ENCODE peak calls at places on chromosomes 11 and 22, in four cellular contexts. U is lower lobe of right lung, D is MM.1S, Y is breast epithelium. R is an unnamed sample.

GRCh38 chr11:14185461-14185860 is 173.5 kb downstream of the RRAS2 start:
- DNase-seq in U (no peak), Y (no peak), D (no peak), R (no peak)

GRCh38 chr11:396511-396947 is 2.5 kb downstream of the PKP3 start:
- DNase-seq in U (peak; percentile 47), Y (no peak), D (no peak), R (no peak)

GRCh38 chr22:46075764-46076531 is 74.4 kb upstream of the PPARA start:
- DNase-seq in D (no peak), U (peak; percentile 32), Y (peak; percentile 52), R (no peak)

GRCh38 chr11:29780756-29781155 is 236.1 kb downstream of the KCNA4 start:
- DNase-seq in U (no peak), Y (no peak), D (no peak), R (no peak)

GRCh38 chr11:118042791-118043190 is 34.1 kb upstream of the TMPRSS4 start:
- DNase-seq in U (no peak), D (no peak), Y (no peak), R (no peak)

GRCh38 chr22:23147632-23148387 is 2.5 kb downstream of the RAB36 start:
- DNase-seq in D (no peak), Y (no peak), U (no peak), R (no peak)

GRCh38 chr11:12413141-12414055 is 36.0 kb downstream of the PARVA start:
- DNase-seq in D (no peak), U (no peak), Y (no peak), R (no peak)

GRCh38 chr11:6351782-6352181 is 31.5 kb upstream of the CAVIN3 start:
- DNase-seq in U (no peak), D (no peak), Y (no peak), R (no peak)

GRCh38 chr11:119591836-119592310 is 137.1 kb downstream of the NECTIN1 start:
- DNase-seq in Y (no peak), U (no peak), D (no peak), R (no peak)

GRCh38 chr22:37133304-37134018 is 16.3 kb downstream of the IL2RB start:
- DNase-seq in U (no peak), Y (no peak), D (no peak), R (no peak)

GRCh38 chr11:3095712-3096361 is 38.6 kb upstream of the CARS1 start:
- DNase-seq in D (no peak), U (peak; percentile 43), Y (peak; percentile 41), R (no peak)

GRCh38 chr22:39083212-39084165 is 6.4 kb downstream of the APOBEC3G start:
- DNase-seq in D (no peak), Y (no peak), U (peak; percentile 26), R (no peak)

GRCh38 chr22:45072322-45072903 is 62.6 kb upstream of the PHF21B start:
- DNase-seq in U (no peak), Y (no peak), D (no peak), R (no peak)

GRCh38 chr11:68828155-68828931 is 13.4 kb downstream of the CPT1A start:
- DNase-seq in Y (no peak), U (peak; percentile 76), D (no peak), R (no peak)

GRCh38 chr11:2137202-2138071 is 1.8 kb downstream of the IGF2 start:
- DNase-seq in Y (no peak), U (peak; percentile 52), D (no peak), R (no peak)

GRCh38 chr22:38228873-38229740 is 27.3 kb downstream of the MAFF start:
- DNase-seq in Y (peak; percentile 78), D (no peak), U (no peak), R (no peak)

GRCh38 chr11:8335186-8335585 is 71.5 kb upstream of the LMO1 start:
- DNase-seq in U (no peak), Y (no peak), D (no peak), R (no peak)

GRCh38 chr11:128026596-128026995 is 560.8 kb downstream of the ETS1 start:
- DNase-seq in D (no peak), Y (no peak), U (no peak), R (no peak)

GRCh38 chr11:109629734-109630133 is 207.7 kb downstream of the C11orf87 start:
- DNase-seq in U (no peak), D (no peak), Y (no peak), R (no peak)

GRCh38 chr22:43176090-43176489 is 10.8 kb downstream of the TTLL12 start:
- DNase-seq in Y (no peak), U (no peak), D (no peak), R (no peak)

GRCh38 chr11:123253223-123253622 is 58.2 kb upstream of the CLMP start:
- DNase-seq in D (no peak), U (no peak), Y (no peak), R (no peak)

GRCh38 chr11:72426054-72426757 is 8.1 kb downstream of the CLPB start:
- DNase-seq in U (no peak), D (no peak), Y (no peak), R (no peak)

GRCh38 chr11:1260023-1260501 is 37.2 kb downstream of the MUC5B start:
- DNase-seq in U (no peak), D (no peak), Y (no peak), R (peak; percentile 39)

GRCh38 chr11:96215094-96215782 is 127.8 kb downstream of the MAML2 start:
- DNase-seq in Y (no peak), D (peak; percentile 86), U (no peak), R (peak; percentile 83)

GRCh38 chr11:92340839-92341238 is 116.2 kb downstream of the FAT3 start:
- DNase-seq in Y (no peak), U (no peak), D (no peak), R (peak; percentile 28)

GRCh38 chr11:61106906-61107470 is 4.7 kb downstream of the CD5 start:
- DNase-seq in Y (no peak), D (no peak), U (no peak), R (no peak)

GRCh38 chr11:69134957-69135356 is 20.8 kb upstream of the SMIM38 start:
- DNase-seq in U (no peak), D (no peak), Y (no peak), R (no peak)

GRCh38 chr11:47185305-47186075 is 744 bp downstream of the PACSIN3 start:
- DNase-seq in D (no peak), Y (peak; percentile 73), U (peak; percentile 84), R (no peak)

GRCh38 chr11:125132586-125132985 is 21.2 kb upstream of the TMEM218 start:
- DNase-seq in D (no peak), Y (no peak), U (no peak), R (no peak)
- TF ChIP-seq CTCF in D (no peak), Y (no peak), U (no peak), R (no peak)

DNA sequence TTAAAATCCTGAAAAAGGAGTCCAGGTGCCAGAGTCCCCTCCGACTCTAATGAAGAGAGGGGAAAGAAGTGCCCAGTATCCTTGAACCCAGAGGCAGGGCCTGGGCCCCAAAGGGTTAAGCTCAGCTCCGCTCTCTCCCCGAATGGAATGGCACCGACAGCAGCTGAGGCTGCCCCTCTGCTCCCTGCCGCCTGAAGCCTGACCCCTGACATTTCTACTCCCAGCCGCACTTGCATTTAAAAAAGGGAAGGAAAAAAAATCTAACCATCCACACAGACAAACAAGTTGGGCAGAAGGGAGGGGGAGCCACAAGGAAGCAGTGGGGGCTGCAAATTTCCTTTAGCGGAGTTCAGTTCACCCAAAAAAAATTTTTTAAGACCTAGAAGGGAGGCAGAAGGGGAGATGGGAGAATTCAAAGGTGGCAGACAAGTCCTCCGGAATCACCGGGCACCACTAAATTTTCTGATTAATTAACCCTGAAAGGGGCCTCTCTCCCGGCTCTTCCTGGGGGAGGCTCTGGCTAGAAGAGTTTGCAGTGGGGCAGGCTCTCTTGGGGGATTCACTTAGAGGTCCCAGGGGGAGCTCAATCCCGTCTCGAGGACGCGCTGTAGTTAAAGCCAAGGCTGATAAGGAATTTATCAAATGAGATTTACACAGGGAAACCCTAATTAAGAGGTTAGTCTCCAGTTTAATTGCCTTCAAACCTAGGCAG is 25.7 kb downstream of the MN1 start:
- DNase-seq in U (no peak), Y (no peak), D (no peak), R (no peak)
- H3K4me3 ChIP-seq in U (peak overlapping the region; percentile 4), Y (peak overlapping the region; percentile 3), D (no peak overlapping the region), R (no peak overlapping the region)

GRCh38 chr22:19329454-19329853 is 37.9 kb upstream of the CLTCL1 start:
- DNase-seq in Y (no peak), D (no peak), U (no peak), R (no peak)

GRCh38 chr22:19336133-19337075 is 44.9 kb upstream of the CLTCL1 start:
- DNase-seq in U (no peak), D (no peak), Y (no peak), R (no peak)

GRCh38 chr22:19331474-19331873 is 40.0 kb upstream of the CLTCL1 start:
- DNase-seq in U (no peak), Y (no peak), D (no peak), R (no peak)

GRCh38 chr22:19331975-19332374 is 40.5 kb upstream of the CLTCL1 start:
- DNase-seq in Y (no peak), U (no peak), D (no peak), R (no peak)

DNA sequence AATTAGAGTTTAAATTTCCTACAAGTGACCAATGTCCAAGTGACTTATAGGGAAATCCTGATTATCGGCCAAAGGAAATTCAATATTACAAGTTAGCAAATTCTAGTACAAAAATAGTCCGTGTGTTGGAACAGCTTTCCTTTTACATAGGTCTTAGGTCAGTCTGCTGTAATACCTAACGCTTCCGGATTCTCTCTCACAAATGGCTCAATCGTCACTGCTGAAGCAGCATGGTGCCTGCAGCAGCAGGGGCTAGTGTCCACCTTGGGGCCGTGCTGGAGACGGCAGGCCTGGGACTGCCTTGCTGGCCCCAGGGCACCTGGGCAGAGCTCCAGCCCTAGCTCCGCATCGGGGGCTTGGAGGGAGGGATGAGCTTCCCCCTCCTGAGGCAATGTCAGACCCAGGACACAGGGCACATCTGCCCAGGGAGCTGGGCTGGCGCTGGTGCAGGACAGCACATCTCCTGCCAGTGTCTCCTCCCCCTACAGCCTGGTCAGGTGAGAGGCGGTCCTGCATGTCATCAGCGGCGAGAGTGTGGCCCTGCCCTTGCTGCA is 39.4 kb upstream of the CLTCL1 start:
- DNase-seq in Y (no peak), U (no peak), D (no peak), R (no peak)
- TF ChIP-seq CTCF in Y (no peak), U (no peak), D (no peak), R (no peak)

GRCh38 chr11:127000991-127001390 is 421 bp upstream of the KIRREL3 start:
- DNase-seq in D (no peak), Y (no peak), U (no peak), R (no peak)
- H3K4me3 ChIP-seq in D (no peak overlapping the region), Y (peak overlapping the region; percentile 44), U (peak overlapping the region; percentile 43), R (no peak overlapping the region)

R was measured in GM12865.